ENCODE peak calls at places on chromosome 6, in seven cellular contexts. Z is HepG2, G is GM12878, S is H1, I is IMR-90, R is SK-N-SH, Q is K562. J is an unnamed sample. For H3K9me3, the result is how much of the 10 kb centered on the place peaks cover.

GRCh38 chr6:108408861-108409260 is 114.0 kb downstream of the AFG1L start:
- DNase-seq in Z (no peak), Q (no peak), I (no peak), S (no peak), G (no peak), R (no peak), J (no peak)

GRCh38 chr6:4906942-4907300 is 96.9 kb downstream of the RPP40 start:
- DNase-seq in Z (no peak), S (no peak), Q (no peak), I (peak), R (no peak), G (no peak), J (no peak)

GRCh38 chr6:158460602-158461092 is 99.2 kb upstream of the TMEM181 start:
- DNase-seq in Q (no peak), I (peak), G (no peak), Z (no peak), S (no peak), R (no peak), J (no peak)

GRCh38 chr6:99013145-99013544 is 65.4 kb upstream of the FBXL4 start:
- DNase-seq in S (no peak), Z (no peak), Q (peak), R (no peak), G (no peak), I (peak), J (no peak)

GRCh38 chr6:122568865-122569264 is 41.3 kb upstream of the PKIB start:
- DNase-seq in Q (no peak), G (no peak), Z (no peak), I (no peak), S (no peak), R (no peak), J (no peak)

GRCh38 chr6:160101262-160102205 is 20.1 kb upstream of the SLC22A1 start:
- DNase-seq in G (no peak), Q (peak), S (no peak), I (no peak), Z (no peak), R (no peak), J (no peak)

GRCh38 chr6:24520929-24521546 is 26.3 kb downstream of the ALDH5A1 start:
- DNase-seq in I (peak), Q (peak), Z (peak), R (peak), S (peak), G (no peak), J (peak)

GRCh38 chr6:21694168-21694567 is 100.6 kb downstream of the SOX4 start:
- DNase-seq in Q (no peak), R (no peak), Z (no peak), S (no peak), G (no peak), I (no peak), J (no peak)

GRCh38 chr6:72466971-72467566 is 154.8 kb upstream of the KCNQ5 start:
- DNase-seq in Q (no peak), G (no peak), Z (no peak), I (no peak), R (no peak), S (no peak), J (no peak)

GRCh38 chr6:150138638-150139037 is 4.2 kb upstream of the PPP1R14C start:
- DNase-seq in R (no peak), Z (no peak), I (no peak), G (no peak), S (no peak), Q (no peak), J (no peak)

DNA sequence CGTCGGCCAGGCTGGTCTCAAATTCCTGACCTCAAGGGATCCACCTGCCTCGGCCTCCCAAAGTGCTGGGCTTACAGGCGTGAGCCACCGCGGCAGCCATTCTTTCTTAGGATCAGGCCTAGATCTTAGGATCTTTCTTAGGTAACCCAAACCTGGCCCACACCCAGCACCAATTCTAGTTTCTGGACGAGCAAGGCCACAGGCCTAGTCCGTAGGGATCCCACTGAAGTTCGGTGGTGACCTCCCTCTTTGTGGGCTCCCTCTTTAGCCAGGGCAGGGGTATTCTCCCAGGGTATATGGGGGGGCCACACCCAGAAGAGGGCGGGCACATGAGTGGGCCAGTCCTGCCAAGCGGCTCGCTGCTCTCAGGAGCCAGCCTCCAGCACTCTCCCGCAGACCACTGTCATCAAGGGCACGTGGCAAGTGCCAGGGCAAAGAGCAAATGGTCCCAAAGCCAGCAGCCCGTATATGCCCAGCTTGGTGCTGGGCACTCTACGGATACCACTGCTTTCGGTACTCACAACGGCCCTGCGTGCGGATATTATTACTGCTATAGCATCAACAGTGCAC is 6.5 kb downstream of the PXDC1 start:
- DNase-seq in S (no peak), Q (no peak), I (no peak), Z (no peak), R (no peak), G (no peak), J (no peak)
- TF ChIP-seq RFX5 in S (no peak), Q (no peak), I (no peak), Z (no peak), R (no peak), G (no peak), J (no peak)

GRCh38 chr6:13666194-13667105 is 45.2 kb downstream of the RANBP9 start:
- DNase-seq in R (no peak), Q (no peak), G (no peak), S (no peak), Z (no peak), I (no peak), J (no peak)

GRCh38 chr6:13667655-13668054 is 44.0 kb downstream of the RANBP9 start:
- DNase-seq in G (no peak), I (no peak), S (no peak), Z (no peak), Q (no peak), R (no peak), J (no peak)

GRCh38 chr6:13662651-13663334 is 47.7 kb downstream of the NOL7 start:
- DNase-seq in Q (no peak), S (no peak), I (no peak), R (no peak), G (no peak), Z (no peak), J (no peak)

GRCh38 chr6:13663986-13664385 is 47.6 kb downstream of the RANBP9 start:
- DNase-seq in Q (no peak), R (no peak), G (no peak), Z (no peak), S (no peak), I (no peak), J (no peak)

GRCh38 chr6:13664703-13665352 is 46.8 kb downstream of the RANBP9 start:
- DNase-seq in Q (no peak), S (no peak), I (peak), G (no peak), Z (peak), R (no peak), J (no peak)
- H3K9me3 ChIP-seq in Q (under half), S (under half), I (under half), G (under half), Z (under half), R (under half), J (under half)

GRCh38 chr6:148479498-148479897 is 136.9 kb downstream of the SASH1 start:
- DNase-seq in G (no peak), Q (no peak), S (no peak), R (no peak), Z (no peak), I (no peak), J (no peak)
- TF ChIP-seq RFX5 in G (no peak), Q (no peak), S (no peak), R (no peak), Z (no peak), I (no peak), J (no peak)

DNA sequence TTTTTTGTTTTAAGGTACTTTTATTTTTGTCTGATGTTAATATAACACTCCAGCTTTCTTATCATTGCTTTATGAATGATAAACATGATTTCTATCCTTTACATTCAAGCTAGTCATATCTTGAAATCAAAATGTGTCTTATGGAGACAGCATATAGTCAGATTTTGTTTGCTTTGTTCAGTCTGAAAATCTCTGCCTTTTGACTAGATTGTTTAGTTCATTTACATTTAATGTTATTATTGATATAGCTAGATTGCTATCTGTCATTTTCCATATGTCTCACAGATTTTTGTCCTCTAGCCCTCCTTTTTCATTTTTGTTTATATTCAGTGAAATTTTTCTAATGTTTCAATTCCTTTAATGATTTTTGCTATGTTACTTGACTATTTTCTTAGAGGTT is 332.8 kb downstream of the SMOC2 start:
- DNase-seq in Q (no peak), R (no peak), S (no peak), I (no peak), G (no peak), Z (no peak), J (no peak)
- H3K9me3 ChIP-seq in Q (under half), R (under half), S (under half), I (under half), G (under half), Z (under half), J (under half)

DNA sequence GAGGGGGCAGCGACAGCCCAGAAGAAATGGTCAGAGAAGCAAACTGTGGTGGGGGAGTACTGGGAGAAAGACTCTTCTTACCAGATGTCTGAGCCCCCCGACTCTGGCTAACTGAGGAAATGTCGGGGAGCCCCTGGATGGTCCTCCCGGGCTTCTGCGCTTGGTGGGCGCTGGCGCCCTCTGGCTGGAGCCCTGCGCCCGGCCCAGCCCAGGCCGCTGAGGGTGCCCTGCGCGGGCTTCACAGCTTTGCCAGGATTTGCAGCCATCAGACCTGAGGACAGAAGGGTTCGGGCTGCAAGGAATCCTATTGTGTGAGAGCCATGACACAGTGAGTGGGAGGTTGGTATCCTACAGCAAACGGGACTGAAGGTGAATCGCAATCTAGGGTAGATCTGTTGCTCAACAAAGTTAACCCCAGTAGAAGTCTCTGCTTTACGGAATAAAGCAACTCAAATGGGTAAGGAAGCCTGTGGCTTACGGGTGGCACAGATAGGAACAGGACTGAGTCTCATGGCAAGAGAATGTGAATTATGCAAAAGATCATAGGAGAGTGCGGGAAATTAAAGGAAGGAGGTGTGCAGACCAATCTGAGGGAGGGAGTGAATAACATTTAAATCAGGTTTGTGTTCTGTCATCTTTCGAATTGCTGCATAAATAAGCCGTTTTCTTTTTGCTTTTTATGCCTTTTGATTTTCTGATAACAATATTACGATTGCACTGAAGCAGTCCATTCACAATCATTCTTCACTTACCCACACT is 719 bp upstream of the RCAN2 start:
- DNase-seq in R (peak), Z (peak), I (peak), S (no peak), Q (peak), G (no peak), J (peak)
- TF ChIP-seq RFX5 in R (no peak), Z (no peak), I (no peak), S (no peak), Q (no peak), G (no peak), J (no peak)

GRCh38 chr6:136114661-136115060 is 135.4 kb downstream of the MTFR2 start:
- DNase-seq in I (no peak), R (no peak), G (no peak), Q (no peak), Z (no peak), S (no peak), J (no peak)

GRCh38 chr6:136115941-136116340 is 134.2 kb downstream of the MTFR2 start:
- DNase-seq in R (no peak), I (no peak), G (no peak), S (no peak), Q (no peak), Z (no peak), J (no peak)

GRCh38 chr6:136113736-136114173 is 136.4 kb downstream of the MTFR2 start:
- DNase-seq in R (peak), Q (no peak), I (peak), Z (no peak), S (no peak), G (no peak), J (peak)

GRCh38 chr6:136118787-136119186 is 131.3 kb downstream of the MTFR2 start:
- DNase-seq in G (no peak), R (no peak), Z (no peak), Q (peak), S (no peak), I (no peak), J (no peak)

DNA sequence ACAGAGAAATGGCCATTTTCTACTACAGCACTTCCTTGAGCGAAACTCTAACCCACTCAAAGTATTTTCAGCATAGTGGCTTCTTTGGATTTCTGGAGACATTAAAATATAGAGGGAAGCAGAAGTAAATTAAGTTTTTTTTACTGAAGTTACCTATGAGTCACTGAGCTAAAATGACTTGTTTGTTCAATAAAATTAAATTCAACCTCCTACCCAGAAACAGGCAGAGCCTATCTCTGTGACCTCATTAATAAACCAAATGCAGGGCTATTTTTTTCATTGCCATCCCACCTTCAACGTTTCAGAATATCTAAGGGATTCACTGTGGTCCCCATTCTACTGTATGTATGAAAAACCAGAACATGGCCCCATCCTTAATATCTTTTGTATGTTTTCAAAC is 133.0 kb downstream of the MTFR2 start:
- DNase-seq in S (no peak), Q (no peak), I (peak), Z (no peak), G (no peak), R (no peak), J (no peak)
- H3K9me3 ChIP-seq in S (under half), Q (under half), I (under half), Z (under half), G (under half), R (under half), J (under half)

DNA sequence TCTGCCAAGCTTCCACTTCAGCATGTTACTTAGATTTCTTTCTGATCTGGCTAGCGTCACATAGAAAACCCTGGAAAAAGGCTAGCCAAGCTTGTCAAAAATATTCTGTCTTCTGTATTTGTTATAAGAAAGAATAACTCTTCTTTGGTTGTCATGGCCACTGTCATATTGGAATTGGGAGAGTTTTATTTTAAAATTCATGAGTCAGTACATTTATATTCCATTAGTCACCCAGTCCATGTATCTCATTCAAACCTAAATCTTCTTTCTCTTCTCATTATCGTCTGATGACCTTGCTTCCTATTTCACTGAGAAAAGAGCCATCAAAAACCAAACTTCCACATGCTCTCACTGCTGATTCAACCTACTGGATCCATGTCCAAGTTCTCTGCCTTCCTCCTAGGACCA is 65.7 kb downstream of the EPM2A start:
- DNase-seq in Z (no peak), R (no peak), Q (no peak), S (no peak), G (no peak), I (peak), J (no peak)
- TF ChIP-seq RFX5 in Z (no peak), R (no peak), Q (no peak), S (no peak), G (no peak), I (no peak), J (no peak)

DNA sequence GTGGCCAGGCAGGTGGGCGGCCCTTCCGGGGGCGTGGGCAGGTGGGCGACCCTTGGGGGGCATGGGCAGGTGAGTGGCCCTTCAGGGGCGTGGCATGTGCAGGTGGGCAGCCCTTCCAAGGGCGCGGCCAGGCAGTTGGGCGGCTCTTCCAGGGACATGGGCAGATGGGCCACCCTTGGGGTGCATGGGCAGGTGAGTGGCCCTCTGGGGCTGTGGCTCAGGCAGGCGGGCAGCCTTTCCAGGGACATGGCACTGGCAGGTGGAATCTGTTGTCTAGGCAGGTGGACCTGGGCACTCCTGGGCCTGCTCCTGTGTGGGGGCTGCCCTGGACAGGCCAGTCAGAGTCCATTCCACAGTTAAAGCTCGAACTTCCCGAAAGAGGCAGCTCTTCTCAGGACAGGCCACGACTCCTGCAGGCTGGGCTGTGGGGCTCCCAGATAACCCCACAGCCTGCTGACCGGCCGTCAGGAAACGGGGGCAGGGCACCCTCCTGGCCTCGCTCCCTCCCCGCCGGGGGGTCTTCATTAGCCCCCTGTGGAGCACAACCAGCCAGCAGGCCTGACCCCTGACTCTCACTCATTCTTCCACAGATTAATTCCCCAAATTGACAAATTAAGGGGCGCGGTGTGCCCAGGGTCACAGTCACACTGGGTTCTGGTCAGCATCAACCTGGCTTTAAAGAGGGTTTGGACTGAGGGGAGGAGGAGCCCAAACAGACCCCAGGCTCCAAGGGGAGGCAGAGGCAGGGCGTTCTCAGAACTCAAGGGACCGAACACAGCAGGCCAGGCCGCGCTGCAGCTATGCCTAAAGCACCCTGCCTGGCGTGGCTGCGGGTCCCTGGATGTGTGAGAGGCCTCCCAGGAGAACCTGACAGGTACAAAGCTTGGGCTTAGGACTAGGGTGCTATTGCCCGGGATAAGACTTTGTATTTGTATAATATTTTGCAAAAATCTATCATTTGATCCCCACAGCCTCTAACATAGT is 130.0 kb downstream of the DLL1 start:
- DNase-seq in R (no peak), Z (no peak), S (no peak), I (no peak), Q (no peak), G (no peak), J (no peak)
- H3K9me3 ChIP-seq in R (under half), Z (under half), S (under half), I (half or more), Q (under half), G (under half), J (under half)

GRCh38 chr6:56851541-56852248 is 103.2 kb upstream of the BEND6 start:
- DNase-seq in Z (peak), G (peak), R (peak), S (no peak), I (peak), Q (peak), J (peak)

GRCh38 chr6:56849876-56850275 is 105.0 kb upstream of the BEND6 start:
- DNase-seq in G (no peak), I (peak), S (no peak), R (no peak), Q (no peak), Z (no peak), J (no peak)

GRCh38 chr6:56852249-56852606 is 102.7 kb upstream of the BEND6 start:
- DNase-seq in I (no peak), G (no peak), Z (no peak), S (no peak), R (no peak), Q (no peak), J (no peak)

GRCh38 chr6:56850618-56851017 is 104.3 kb upstream of the BEND6 start:
- DNase-seq in Z (no peak), I (no peak), S (no peak), R (no peak), Q (no peak), G (no peak), J (no peak)

GRCh38 chr6:56851104-56851503 is 103.8 kb upstream of the BEND6 start:
- DNase-seq in Q (no peak), G (no peak), I (peak), S (no peak), Z (no peak), R (peak), J (no peak)
- TF ChIP-seq RFX5 in Q (no peak), G (peak), I (no peak), S (no peak), Z (no peak), R (peak), J (no peak)